ENCODE peak calls at places on chromosomes 11 and 22, in six cellular contexts. D is kidney, S is brain microvascular endothelial cell, A is fibroblast of lung, I is A549, U is IMR-90. Y is an unnamed sample.

GRCh38 chr22:24845036-24845918 is 39.3 kb downstream of the SGSM1 start:
- DNase-seq in D (no peak), S (no peak), A (peak), I (peak), U (peak), Y (no peak)

GRCh38 chr22:36323182-36323854 is 64.4 kb downstream of the MYH9 start:
- DNase-seq in D (peak), S (peak), A (peak), I (no peak), U (peak), Y (no peak)

GRCh38 chr11:35343033-35343598 is 76.2 kb downstream of the SLC1A2 start:
- DNase-seq in D (no peak), S (no peak), A (no peak), I (no peak), U (no peak), Y (no peak)

GRCh38 chr11:20060180-20060579 is 100.1 kb downstream of the DBX1 start:
- DNase-seq in D (no peak), S (no peak), A (no peak), I (no peak), U (no peak), Y (no peak)

GRCh38 chr11:34192481-34193401 is 87.3 kb downstream of the NAT10 start:
- DNase-seq in D (no peak), S (peak), A (peak), I (peak), U (peak), Y (peak)

GRCh38 chr11:2847511-2847910 is 38.1 kb downstream of the CDKN1C start:
- DNase-seq in D (no peak), S (no peak), A (no peak), I (no peak), U (no peak), Y (no peak)

GRCh38 chr11:9943346-9944110 is 279.7 kb downstream of the SWAP70 start:
- DNase-seq in D (no peak), S (peak), A (peak), I (peak), U (peak), Y (peak)

GRCh38 chr22:40620464-40621046 is 16.0 kb downstream of the MRTFA start:
- DNase-seq in D (no peak), S (peak), A (peak), I (peak), U (peak), Y (peak)

GRCh38 chr22:43228330-43228729 is 41.4 kb upstream of the TTLL12 start:
- DNase-seq in D (no peak), S (peak), A (no peak), I (peak), U (peak), Y (peak)

GRCh38 chr22:35480143-35480542 is 60.5 kb upstream of the RASD2 start:
- DNase-seq in D (peak), S (no peak), A (peak), I (no peak), U (peak), Y (no peak)

GRCh38 chr22:45857519-45857918 is 119.4 kb downstream of the WNT7B start:
- DNase-seq in D (no peak), S (no peak), A (no peak), I (no peak), U (no peak), Y (no peak)

GRCh38 chr11:84780689-84781293 is 846.4 kb downstream of the DLG2 start:
- DNase-seq in D (no peak), S (peak), A (peak), I (peak), U (peak), Y (peak)
- TF ChIP-seq CTCF in D (peak), S (peak), A (peak), I (peak), U (peak), Y (peak)

DNA sequence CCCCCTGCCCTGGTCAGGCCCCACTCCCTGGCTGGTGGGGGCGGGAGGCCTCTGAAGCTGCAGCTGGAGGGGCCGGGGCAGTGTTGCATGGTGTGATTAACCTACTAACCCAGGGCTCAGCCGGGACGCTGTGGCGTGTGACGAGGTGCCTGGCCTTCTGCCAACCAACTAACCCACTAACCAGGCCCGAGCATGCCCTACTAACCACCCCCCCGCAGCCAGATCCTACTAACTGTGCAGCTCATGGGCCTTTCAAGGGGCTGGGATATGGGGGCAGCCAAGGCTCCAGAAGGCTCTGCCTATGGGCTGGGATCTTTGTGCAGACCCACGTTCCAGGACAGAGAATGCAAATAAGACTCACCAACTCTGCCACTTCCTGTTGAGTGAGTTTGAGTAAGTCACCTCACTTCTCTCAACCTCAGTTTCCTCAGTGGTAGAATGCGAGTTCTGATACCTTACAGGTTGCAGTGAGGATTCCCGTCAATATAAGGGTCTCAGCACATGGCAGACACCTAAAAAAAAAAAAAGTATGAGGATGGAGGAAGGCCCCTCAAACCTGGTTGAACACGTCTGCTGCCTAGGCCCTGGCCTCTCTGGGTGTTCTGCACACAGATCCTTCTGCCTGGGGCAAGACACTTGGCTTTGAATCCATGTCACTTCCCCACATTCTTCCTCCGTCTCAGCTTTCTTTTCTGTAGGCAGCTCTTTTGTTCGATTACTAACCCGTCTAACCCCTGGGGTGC is 14.1 kb downstream of the MIAT start:
- DNase-seq in D (no peak), S (no peak), A (no peak), I (no peak), U (no peak), Y (peak)
- H3K4me3 ChIP-seq in D (no peak), S (no peak), A (no peak), I (no peak), U (no peak), Y (no peak)

DNA sequence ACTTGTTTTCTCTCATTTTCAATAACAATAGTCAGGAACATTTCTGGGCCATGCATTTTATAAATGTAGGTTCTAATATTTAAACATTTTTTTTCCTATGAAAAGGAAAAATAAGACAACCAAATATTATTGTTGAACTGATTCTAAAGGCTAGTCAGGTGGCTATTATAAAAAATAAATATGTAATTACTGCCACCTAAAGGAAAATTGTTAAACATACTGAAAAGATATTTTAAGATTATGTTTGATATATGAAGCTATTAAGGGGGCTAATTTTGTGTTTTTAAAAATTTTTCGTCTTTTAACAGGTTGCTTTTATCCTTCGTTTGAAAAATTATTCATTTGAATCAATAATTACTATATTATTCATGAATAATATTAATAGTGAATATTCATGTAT is 62.2 kb upstream of the FDX1 start:
- DNase-seq in D (no peak), S (no peak), A (no peak), I (no peak), U (no peak), Y (no peak)
- TF ChIP-seq CTCF in D (no peak), S (no peak), A (no peak), I (peak), U (peak), Y (no peak)

GRCh38 chr11:95792700-95793099 is 2.4 kb downstream of the CEP57 start:
- DNase-seq in D (no peak), S (no peak), A (no peak), I (no peak), U (no peak), Y (no peak)
- H3K4me3 ChIP-seq in D (no peak), S (no peak), A (no peak), I (no peak), U (no peak), Y (no peak)

DNA sequence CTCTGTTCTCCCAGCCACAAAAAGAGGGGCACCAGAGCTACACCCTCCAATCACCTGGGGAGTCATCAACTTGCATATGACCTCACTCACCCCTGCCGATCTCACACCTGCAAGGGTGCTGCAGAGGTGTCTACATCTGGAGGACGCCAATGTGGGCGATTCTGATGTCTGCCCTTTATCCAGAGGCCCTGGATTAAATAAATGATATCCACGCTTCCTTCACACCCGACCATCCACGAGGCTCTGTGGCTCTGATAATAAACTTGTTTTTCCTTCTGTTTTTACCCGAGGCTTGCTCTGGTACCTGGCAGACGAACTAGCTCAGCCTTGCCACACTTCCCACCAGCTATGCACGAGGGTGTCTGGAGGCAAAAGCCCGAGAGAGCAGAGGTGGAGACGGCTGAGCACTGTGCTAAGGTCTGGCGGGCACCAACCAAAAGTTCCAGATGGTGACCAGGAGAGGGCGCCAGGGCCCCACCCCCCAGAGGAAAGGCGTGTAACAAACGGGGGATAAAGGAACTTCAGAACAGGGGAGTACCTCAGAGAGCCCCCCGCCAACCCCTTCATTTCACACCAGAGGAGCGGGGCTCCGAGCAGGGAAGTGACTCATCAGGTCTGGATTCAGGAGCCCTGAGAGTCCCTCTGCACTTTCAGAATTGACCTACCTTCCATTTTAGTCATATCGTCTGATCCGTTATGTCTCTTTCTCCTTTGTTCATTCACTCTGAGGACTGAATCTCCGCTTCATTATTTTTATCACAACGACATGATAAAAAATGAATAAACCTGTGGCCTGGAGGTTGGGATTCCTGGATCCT is 13.5 kb downstream of the SCN3B start:
- DNase-seq in D (peak), S (peak), A (peak), I (peak), U (peak), Y (peak)
- TF ChIP-seq CTCF in D (peak), S (peak), A (peak), I (peak), U (peak), Y (peak)

DNA sequence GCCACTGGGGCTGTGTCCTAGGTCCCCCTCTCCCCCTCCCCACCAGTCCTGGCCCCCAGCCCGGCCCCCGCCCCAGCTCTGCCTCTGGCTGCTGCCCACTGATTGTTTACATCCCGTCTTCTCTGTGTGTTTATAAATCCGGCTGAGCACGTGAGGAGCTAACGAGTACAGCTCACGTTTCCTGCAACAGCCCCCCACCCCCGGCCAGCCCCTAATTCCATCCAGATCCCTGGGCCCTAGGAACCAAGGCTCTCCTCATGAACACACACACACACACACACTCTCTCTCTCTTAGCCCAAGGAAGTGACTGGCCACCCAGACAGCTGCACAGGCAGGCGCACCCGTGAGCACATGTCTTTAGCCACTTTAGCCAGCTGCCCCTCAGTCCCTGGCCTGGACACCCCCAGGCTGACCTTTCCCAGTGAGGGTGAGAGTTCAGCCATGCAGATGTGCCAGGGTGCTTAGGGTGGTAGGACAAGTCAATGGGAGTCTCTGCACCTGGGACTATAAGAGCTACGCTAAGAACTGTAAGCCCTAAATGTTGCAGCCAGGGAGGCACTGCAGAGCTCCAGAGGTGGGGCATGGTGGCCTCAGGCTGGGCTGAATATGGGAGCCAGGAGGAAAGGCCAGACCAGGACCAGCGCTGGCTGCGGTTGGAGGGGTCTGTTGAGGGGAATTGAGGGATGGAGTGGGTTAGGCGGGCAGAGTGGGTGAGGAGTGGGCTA is 2.9 kb downstream of the CLCF1 start:
- DNase-seq in D (no peak), S (no peak), A (peak), I (no peak), U (peak), Y (no peak)
- H3K4me3 ChIP-seq in D (no peak), S (peak), A (peak), I (peak), U (no peak), Y (no peak)

GRCh38 chr11:13352711-13353110 is 75.1 kb downstream of the BMAL1 start:
- DNase-seq in D (no peak), S (no peak), A (no peak), I (no peak), U (no peak), Y (no peak)

GRCh38 chr11:13355191-13355590 is 77.6 kb downstream of the BMAL1 start:
- DNase-seq in D (no peak), S (no peak), A (no peak), I (no peak), U (no peak), Y (no peak)

GRCh38 chr11:13358871-13359270 is 81.3 kb downstream of the BMAL1 start:
- DNase-seq in D (no peak), S (peak), A (peak), I (no peak), U (peak), Y (no peak)

GRCh38 chr11:13354335-13354734 is 76.7 kb downstream of the BMAL1 start:
- DNase-seq in D (no peak), S (no peak), A (no peak), I (peak), U (peak), Y (peak)

DNA sequence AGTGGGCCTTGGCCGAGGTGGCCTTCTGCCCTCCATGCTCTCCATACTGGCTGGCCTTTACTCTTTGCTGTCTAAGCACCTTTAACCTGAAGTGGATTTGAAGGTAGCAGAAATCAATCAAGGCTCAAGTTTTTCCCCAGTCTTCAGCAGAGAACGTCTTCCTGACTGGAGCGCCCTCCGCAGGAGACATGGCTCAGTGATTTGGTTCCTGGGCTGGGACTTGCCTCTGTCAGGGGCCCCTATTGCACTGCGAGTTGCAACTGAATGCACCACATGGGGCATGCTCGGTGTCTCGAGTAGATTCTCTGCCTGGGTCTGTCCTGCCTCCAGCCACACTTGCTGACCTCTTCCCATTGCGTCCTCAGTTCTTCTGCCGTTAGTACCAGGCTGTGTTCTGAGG is 79.6 kb downstream of the BMAL1 start:
- DNase-seq in D (no peak), S (no peak), A (no peak), I (no peak), U (no peak), Y (no peak)
- TF ChIP-seq CTCF in D (no peak), S (no peak), A (no peak), I (no peak), U (no peak), Y (no peak)